ENCODE peak calls at places on chromosomes 4 and X, in six cellular contexts. One of them, this sample, is unnamed.

GRCh38 chr4:77849278-77849965 is 13.2 kb upstream of the MRPL1 start:
- DNase-seq in CD8-positive, alpha-beta memory T cell: no peak
- DNase-seq in mucosa of descending colon: no peak
- DNase-seq in glutamatergic neuron: no peak
- DNase-seq in GM12865: no peak
- DNase-seq in choroid plexus epithelial cell: no peak
- DNase-seq in this sample: no peak

GRCh38 chrX:16033336-16033735 is 90.0 kb upstream of the GRPR start:
- DNase-seq in CD8-positive, alpha-beta memory T cell: no peak
- DNase-seq in mucosa of descending colon: no peak
- DNase-seq in glutamatergic neuron: no peak
- DNase-seq in GM12865: no peak
- DNase-seq in choroid plexus epithelial cell: no peak
- DNase-seq in this sample: peak; percentile 63

GRCh38 chr4:81712714-81713113 is 241.0 kb upstream of the RASGEF1B start:
- DNase-seq in CD8-positive, alpha-beta memory T cell: no peak
- DNase-seq in mucosa of descending colon: no peak
- DNase-seq in glutamatergic neuron: no peak
- DNase-seq in GM12865: no peak
- DNase-seq in choroid plexus epithelial cell: no peak
- DNase-seq in this sample: no peak

GRCh38 chr4:13763707-13764106 is 136.2 kb upstream of the BOD1L1 start:
- DNase-seq in CD8-positive, alpha-beta memory T cell: no peak
- DNase-seq in mucosa of descending colon: no peak
- DNase-seq in glutamatergic neuron: no peak
- DNase-seq in GM12865: no peak
- DNase-seq in choroid plexus epithelial cell: no peak
- DNase-seq in this sample: no peak

GRCh38 chrX:44017726-44018125 is 44.5 kb upstream of the NDP start:
- DNase-seq in CD8-positive, alpha-beta memory T cell: no peak
- DNase-seq in mucosa of descending colon: no peak
- DNase-seq in glutamatergic neuron: no peak
- DNase-seq in GM12865: no peak
- DNase-seq in choroid plexus epithelial cell: no peak
- DNase-seq in this sample: no peak

GRCh38 chr4:70632028-70632427 is 3.5 kb downstream of the ENAM start:
- DNase-seq in CD8-positive, alpha-beta memory T cell: no peak
- DNase-seq in mucosa of descending colon: no peak
- DNase-seq in glutamatergic neuron: no peak
- DNase-seq in GM12865: no peak
- DNase-seq in choroid plexus epithelial cell: peak; percentile 64
- DNase-seq in this sample: no peak

GRCh38 chr4:43089730-43090129 is 197.2 kb downstream of the GRXCR1 start:
- DNase-seq in CD8-positive, alpha-beta memory T cell: no peak
- DNase-seq in mucosa of descending colon: no peak
- DNase-seq in glutamatergic neuron: no peak
- DNase-seq in GM12865: no peak
- DNase-seq in choroid plexus epithelial cell: no peak
- DNase-seq in this sample: no peak

GRCh38 chr4:132792305-132792704 is 356.8 kb upstream of the PCDH10 start:
- DNase-seq in CD8-positive, alpha-beta memory T cell: no peak
- DNase-seq in mucosa of descending colon: no peak
- DNase-seq in glutamatergic neuron: no peak
- DNase-seq in GM12865: no peak
- DNase-seq in choroid plexus epithelial cell: no peak
- DNase-seq in this sample: no peak

GRCh38 chr4:188268081-188268908 is 129.1 kb downstream of the TRIML1 start:
- DNase-seq in CD8-positive, alpha-beta memory T cell: no peak
- DNase-seq in mucosa of descending colon: no peak
- DNase-seq in glutamatergic neuron: no peak
- DNase-seq in GM12865: no peak
- DNase-seq in choroid plexus epithelial cell: no peak
- DNase-seq in this sample: no peak

GRCh38 chr4:26568446-26568994 is 15.4 kb upstream of the TBC1D19 start:
- DNase-seq in CD8-positive, alpha-beta memory T cell: no peak
- DNase-seq in mucosa of descending colon: no peak
- DNase-seq in glutamatergic neuron: no peak
- DNase-seq in GM12865: no peak
- DNase-seq in choroid plexus epithelial cell: peak; percentile 82
- DNase-seq in this sample: peak; percentile 59

GRCh38 chr4:143021384-143021783 is 163.3 kb upstream of the USP38 start:
- DNase-seq in CD8-positive, alpha-beta memory T cell: no peak
- DNase-seq in mucosa of descending colon: no peak
- DNase-seq in glutamatergic neuron: no peak
- DNase-seq in GM12865: peak; percentile 56
- DNase-seq in choroid plexus epithelial cell: no peak
- DNase-seq in this sample: peak; percentile 20

GRCh38 chr4:158530391-158530790 is 8.7 kb downstream of the RXFP1 start:
- DNase-seq in CD8-positive, alpha-beta memory T cell: no peak
- DNase-seq in mucosa of descending colon: no peak
- DNase-seq in glutamatergic neuron: no peak
- DNase-seq in GM12865: no peak
- DNase-seq in choroid plexus epithelial cell: peak; percentile 21
- DNase-seq in this sample: no peak

GRCh38 chr4:12110607-12111006 is 681.9 kb upstream of the HS3ST1 start:
- DNase-seq in CD8-positive, alpha-beta memory T cell: no peak
- DNase-seq in mucosa of descending colon: no peak
- DNase-seq in glutamatergic neuron: no peak
- DNase-seq in GM12865: no peak
- DNase-seq in choroid plexus epithelial cell: no peak
- DNase-seq in this sample: no peak

GRCh38 chr4:151227731-151228130 is 49.2 kb upstream of the PRSS48 start:
- DNase-seq in CD8-positive, alpha-beta memory T cell: no peak
- DNase-seq in mucosa of descending colon: peak; percentile 27
- DNase-seq in glutamatergic neuron: no peak
- DNase-seq in GM12865: peak; percentile 19
- DNase-seq in choroid plexus epithelial cell: peak; percentile 99
- DNase-seq in this sample: no peak

GRCh38 chr4:16532240-16532990 is 306.1 kb upstream of the TAPT1 start:
- DNase-seq in CD8-positive, alpha-beta memory T cell: no peak
- DNase-seq in mucosa of descending colon: no peak
- DNase-seq in glutamatergic neuron: no peak
- DNase-seq in GM12865: no peak
- DNase-seq in choroid plexus epithelial cell: peak; percentile 90
- DNase-seq in this sample: peak; percentile 6

GRCh38 chr4:13528823-13529129 is 15.5 kb downstream of the NKX3-2 start:
- DNase-seq in CD8-positive, alpha-beta memory T cell: no peak
- DNase-seq in mucosa of descending colon: no peak
- DNase-seq in glutamatergic neuron: no peak
- DNase-seq in GM12865: no peak
- DNase-seq in choroid plexus epithelial cell: no peak
- DNase-seq in this sample: no peak

GRCh38 chr4:14196141-14196540 is 568.6 kb upstream of the BOD1L1 start:
- DNase-seq in CD8-positive, alpha-beta memory T cell: no peak
- DNase-seq in mucosa of descending colon: peak; percentile 29
- DNase-seq in glutamatergic neuron: no peak
- DNase-seq in GM12865: peak; percentile 14
- DNase-seq in choroid plexus epithelial cell: peak; percentile 83
- DNase-seq in this sample: peak; percentile 55

GRCh38 chr4:176300036-176300435 is 19.7 kb upstream of the SPCS3 start:
- DNase-seq in CD8-positive, alpha-beta memory T cell: no peak
- DNase-seq in mucosa of descending colon: no peak
- DNase-seq in glutamatergic neuron: no peak
- DNase-seq in GM12865: no peak
- DNase-seq in choroid plexus epithelial cell: no peak
- DNase-seq in this sample: no peak

GRCh38 chr4:113347245-113347644 is 297.8 kb downstream of the ANK2 start:
- DNase-seq in CD8-positive, alpha-beta memory T cell: no peak
- DNase-seq in mucosa of descending colon: no peak
- DNase-seq in glutamatergic neuron: no peak
- DNase-seq in GM12865: no peak
- DNase-seq in choroid plexus epithelial cell: no peak
- DNase-seq in this sample: no peak

GRCh38 chrX:102651968-102652744 is 873 bp downstream of the GPRASP1 start:
- DNase-seq in CD8-positive, alpha-beta memory T cell: peak; percentile 75
- DNase-seq in mucosa of descending colon: peak; percentile 47
- DNase-seq in glutamatergic neuron: peak; percentile 41
- DNase-seq in GM12865: no peak
- DNase-seq in choroid plexus epithelial cell: peak; percentile 60
- DNase-seq in this sample: no peak

GRCh38 chrX:2401590-2402360 is 99.0 kb downstream of the DHRSX start:
- DNase-seq in CD8-positive, alpha-beta memory T cell: no peak
- DNase-seq in mucosa of descending colon: peak; percentile 19
- DNase-seq in glutamatergic neuron: no peak
- DNase-seq in GM12865: no peak
- DNase-seq in choroid plexus epithelial cell: peak; percentile 71
- DNase-seq in this sample: no peak

GRCh38 chr4:155559915-155560314 is 106.7 kb upstream of the GUCY1A1 start:
- DNase-seq in CD8-positive, alpha-beta memory T cell: no peak
- DNase-seq in mucosa of descending colon: no peak
- DNase-seq in glutamatergic neuron: no peak
- DNase-seq in GM12865: no peak
- DNase-seq in choroid plexus epithelial cell: no peak
- DNase-seq in this sample: no peak

GRCh38 chr4:145782756-145783155 is 102.8 kb downstream of the C4orf51 start:
- DNase-seq in CD8-positive, alpha-beta memory T cell: no peak
- DNase-seq in mucosa of descending colon: no peak
- DNase-seq in glutamatergic neuron: no peak
- DNase-seq in GM12865: no peak
- DNase-seq in choroid plexus epithelial cell: no peak
- DNase-seq in this sample: no peak